ENCODE peak calls at places on chromosomes 11 and 22, in five cellular contexts. B, X, D, M and Q are unnamed samples.

GRCh38 chr11:58994171-58994570 is 54.9 kb downstream of the GLYATL1 start:
- DNase-seq in X (no peak), B (no peak), D (no peak), M (no peak), Q (no peak)

GRCh38 chr11:44753965-44754645 is 27.3 kb downstream of the TSPAN18 start:
- DNase-seq in M (no peak), D (no peak), B (no peak), X (no peak), Q (peak; percentile 87)

GRCh38 chr22:31199187-31199586 is 12.9 kb upstream of the LIMK2 start:
- DNase-seq in D (no peak), M (no peak), X (no peak), B (no peak), Q (no peak)

GRCh38 chr11:36002796-36003195 is 58.9 kb downstream of the LDLRAD3 start:
- DNase-seq in X (no peak), B (no peak), D (no peak), M (no peak), Q (no peak)

GRCh38 chr22:41888638-41889200 is 26.2 kb downstream of the SHISA8 start:
- DNase-seq in M (no peak), D (no peak), B (no peak), X (no peak), Q (no peak)

GRCh38 chr22:37416806-37417205 is 10.5 kb downstream of the ELFN2 start:
- DNase-seq in B (no peak), D (no peak), X (no peak), M (peak; percentile 66), Q (no peak)

GRCh38 chr11:14448229-14448628 is 51.4 kb downstream of the COPB1 start:
- DNase-seq in B (no peak), X (no peak), M (no peak), D (no peak), Q (no peak)

GRCh38 chr11:132977241-132977640 is 555.1 kb downstream of the OPCML start:
- DNase-seq in M (no peak), B (no peak), D (no peak), X (no peak), Q (no peak)

GRCh38 chr22:48892571-48893287 is 934.9 kb downstream of the BRD1 start:
- DNase-seq in X (no peak), M (no peak), B (no peak), D (no peak), Q (no peak)

GRCh38 chr11:27352781-27353180 is 10.2 kb downstream of the CCDC34 start:
- DNase-seq in M (no peak), B (no peak), D (no peak), X (no peak), Q (no peak)

GRCh38 chr11:74932797-74933196 is 16.1 kb downstream of the XRRA1 start:
- DNase-seq in M (no peak), D (no peak), B (no peak), X (no peak), Q (no peak)

GRCh38 chr11:77175869-77176539 is 48.0 kb downstream of the MYO7A start:
- DNase-seq in M (no peak), D (no peak), B (no peak), X (no peak), Q (no peak)

GRCh38 chr11:118304227-118304808 is at the start of gene CD3E:
- DNase-seq in D (no peak), M (no peak), B (no peak), X (no peak), Q (no peak)

GRCh38 chr11:115222863-115223530 is 281.2 kb downstream of the CADM1 start:
- DNase-seq in B (no peak), M (no peak), X (no peak), D (peak; percentile 33), Q (no peak)

GRCh38 chr11:115221461-115222069 is 282.6 kb downstream of the CADM1 start:
- DNase-seq in X (no peak), D (peak; percentile 34), M (no peak), B (no peak), Q (no peak)

GRCh38 chr11:115220423-115220822 is 283.8 kb downstream of the CADM1 start:
- DNase-seq in D (no peak), X (no peak), M (no peak), B (no peak), Q (no peak)

GRCh38 chr11:115220881-115221280 is 283.3 kb downstream of the CADM1 start:
- DNase-seq in X (no peak), D (no peak), M (no peak), B (no peak), Q (no peak)

DNA sequence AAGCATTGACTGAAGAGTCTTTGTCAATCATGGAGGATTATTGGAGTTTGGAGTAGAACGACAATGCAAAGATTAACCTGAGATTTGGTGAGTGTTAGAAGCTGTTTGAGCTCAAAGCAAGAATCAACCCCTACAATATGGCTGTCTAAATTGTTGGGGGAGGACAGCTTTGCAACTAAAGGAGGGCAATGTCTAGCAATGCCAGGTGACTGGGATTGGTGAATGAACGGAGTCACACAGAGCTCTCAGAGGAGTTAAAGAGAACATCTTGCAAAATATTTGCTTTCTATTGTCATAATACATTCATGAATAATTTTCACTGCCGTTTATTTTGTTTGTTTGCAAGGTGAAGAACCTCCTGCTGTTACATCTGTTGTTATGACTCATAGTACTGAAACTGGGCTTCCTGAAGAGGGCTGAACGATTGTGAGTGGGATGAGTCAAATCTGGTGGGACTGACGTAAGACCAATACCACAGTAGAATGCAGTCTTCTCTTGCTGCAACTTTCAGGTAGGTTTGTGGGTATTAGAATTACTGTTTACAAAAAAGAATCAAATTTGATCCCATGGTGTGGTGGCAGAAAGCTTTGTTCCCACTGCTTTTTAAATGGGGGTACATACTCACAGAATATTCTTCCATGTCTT is 281.9 kb downstream of the CADM1 start:
- DNase-seq in D (peak; percentile 96), M (no peak), B (no peak), X (no peak), Q (no peak)
- TF ChIP-seq YY1 in D (peak; percentile 59), M (no peak), B (no peak), X (no peak), Q (no peak)

DNA sequence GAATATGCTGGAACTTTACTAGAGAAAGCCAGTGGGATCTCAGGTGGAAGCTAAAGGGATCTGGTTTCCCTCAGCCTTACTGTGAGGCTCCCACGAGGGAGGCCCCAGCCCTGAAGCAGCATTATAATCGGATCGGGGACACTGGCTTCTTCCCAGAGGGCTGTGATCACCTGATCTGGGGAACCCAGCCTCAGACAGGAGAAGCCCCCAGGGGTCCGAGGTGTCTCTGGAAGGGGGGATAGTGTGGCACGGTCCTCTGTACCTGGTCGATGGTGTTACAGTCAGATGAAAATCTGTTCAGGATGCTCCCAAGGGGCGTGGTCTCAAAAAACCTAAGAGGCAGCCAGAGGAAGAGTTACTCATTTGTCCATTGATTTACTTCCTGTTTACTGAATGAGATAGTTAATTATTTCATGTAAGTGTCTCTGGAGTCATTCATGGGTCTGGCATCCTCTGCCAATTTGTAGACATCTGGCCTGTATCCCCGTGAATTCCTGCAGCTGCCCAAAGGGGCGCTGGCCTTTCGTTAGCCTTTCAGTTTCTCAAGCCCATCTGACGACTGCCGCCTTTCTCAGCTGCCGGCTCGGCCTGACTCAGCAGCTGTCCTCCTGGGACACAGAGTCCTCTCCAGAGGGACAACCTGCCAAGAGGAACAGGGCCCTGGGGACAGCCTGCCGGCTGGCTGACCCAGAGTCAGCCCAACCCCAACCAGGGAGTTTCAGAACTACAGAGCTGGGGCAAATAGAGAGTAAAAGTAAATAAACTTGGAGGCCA is 17.0 kb upstream of the KCNJ11 start:
- DNase-seq in D (no peak), M (peak; percentile 78), X (peak; percentile 18), B (no peak), Q (no peak)
- TF ChIP-seq YY1 in D (no peak), M (no peak), X (no peak), B (no peak), Q (no peak)

GRCh38 chr11:69662806-69663205 is 12.3 kb downstream of the LTO1 start:
- DNase-seq in D (no peak), X (no peak), M (peak; percentile 19), B (no peak), Q (no peak)
- TF ChIP-seq YY1 in D (no peak), X (no peak), M (no peak), B (no peak), Q (no peak)

DNA sequence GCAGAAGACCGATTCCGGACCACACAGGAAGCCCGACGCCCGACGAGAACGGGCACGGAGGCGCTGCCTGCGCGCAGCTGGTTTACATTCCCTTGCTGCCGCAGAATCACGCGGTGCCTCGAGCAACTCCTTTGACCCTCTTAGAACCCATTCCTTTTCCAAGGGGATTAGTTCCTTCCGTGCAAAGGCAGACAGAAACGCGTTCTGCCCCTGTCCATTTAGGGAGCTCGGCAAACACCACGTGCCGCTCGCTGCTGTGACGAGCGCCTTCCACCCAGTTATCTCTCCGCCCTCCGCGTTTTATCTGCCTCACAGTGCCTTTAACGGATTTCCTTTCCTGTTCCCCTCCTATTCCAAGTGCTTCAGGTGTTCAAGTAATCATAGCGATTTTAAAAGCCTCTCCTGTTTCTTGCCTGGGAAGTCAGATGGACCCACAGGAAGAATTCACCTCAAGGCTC is 24.1 kb upstream of the MICAL3 start:
- DNase-seq in X (no peak), D (no peak), M (no peak), B (no peak), Q (no peak)
- TF ChIP-seq YY1 in X (no peak), D (no peak), M (no peak), B (no peak), Q (no peak)